ENCODE peak calls at places on chromosomes 4 and X, in five cellular contexts. V is PC-3, S is pancreas, W is astrocyte of the cerebellum, Y is progenitor cell of endocrine pancreas. P is an unnamed sample.

GRCh38 chr4:68535976-68536375 is 40.1 kb downstream of the UGT2B17 start:
- DNase-seq in V (no peak), S (no peak), W (no peak), Y (no peak), P (no peak)

GRCh38 chr4:123505457-123506310 is 109.1 kb downstream of the SPRY1 start:
- DNase-seq in V (peak; percentile 41), S (peak; percentile 50), W (peak; percentile 59), Y (peak; percentile 75), P (no peak)

GRCh38 chrX:56232221-56233082 is at the start of gene KLF8:
- DNase-seq in V (no peak), S (peak; percentile 21), W (no peak), Y (no peak), P (no peak)

GRCh38 chrX:39047174-39047573 is 245.9 kb downstream of the MID1IP1 start:
- DNase-seq in V (no peak), S (no peak), W (no peak), Y (no peak), P (no peak)

GRCh38 chr4:8279321-8280157 is 10.0 kb downstream of the HTRA3 start:
- DNase-seq in V (no peak), S (no peak), W (no peak), Y (no peak), P (no peak)

GRCh38 chr4:91325495-91325894 is 978.3 kb upstream of the GRID2 start:
- DNase-seq in V (peak; percentile 59), S (peak; percentile 19), W (peak; percentile 81), Y (no peak), P (no peak)

GRCh38 chr4:86847576-86847975 is 1.6 kb downstream of the SLC10A6 start:
- DNase-seq in V (peak; percentile 34), S (no peak), W (no peak), Y (no peak), P (no peak)

GRCh38 chrX:72273718-72274117 is 3.3 kb downstream of the RPS4X start:
- DNase-seq in V (no peak), S (no peak), W (no peak), Y (no peak), P (no peak)

GRCh38 chr4:24211821-24212220 is 322.0 kb upstream of the PPARGC1A start:
- DNase-seq in V (no peak), S (no peak), W (peak; percentile 5), Y (no peak), P (peak; percentile 41)

GRCh38 chr4:152419809-152420208 is 116.1 kb downstream of the FBXW7 start:
- DNase-seq in V (no peak), S (no peak), W (no peak), Y (no peak), P (no peak)

GRCh38 chrX:13091111-13091765 is 46.8 kb upstream of the FAM9C start:
- DNase-seq in V (no peak), S (no peak), W (no peak), Y (no peak), P (no peak)

GRCh38 chr4:85368932-85369331 is 106.0 kb upstream of the ARHGAP24 start:
- DNase-seq in V (no peak), S (no peak), W (no peak), Y (no peak), P (no peak)

GRCh38 chrX:13759152-13759718 is 24.7 kb downstream of the OFD1 start:
- DNase-seq in V (no peak), S (no peak), W (no peak), Y (no peak), P (no peak)

GRCh38 chr4:168177546-168178149 is 85.3 kb downstream of the ANXA10 start:
- DNase-seq in V (no peak), S (peak; percentile 66), W (no peak), Y (no peak), P (no peak)

GRCh38 chrX:44873415-44874270 is 655 bp downstream of the KDM6A start:
- DNase-seq in V (peak; percentile 29), S (peak; percentile 36), W (no peak), Y (peak; percentile 13), P (no peak)

GRCh38 chrX:37684918-37685317 is 673 bp upstream of the XK start:
- DNase-seq in V (peak; percentile 18), S (no peak), W (no peak), Y (no peak), P (no peak)

GRCh38 chr4:104490096-104490769 is 4.5 kb downstream of the CXXC4 start:
- DNase-seq in V (no peak), S (peak; percentile 24), W (no peak), Y (no peak), P (no peak)

GRCh38 chr4:54586343-54586953 is 71.3 kb upstream of the KIT start:
- DNase-seq in V (peak; percentile 79), S (no peak), W (peak; percentile 26), Y (no peak), P (peak; percentile 71)

GRCh38 chr4:94507708-94508107 is 56.0 kb downstream of the PDLIM5 start:
- DNase-seq in V (peak; percentile 78), S (peak; percentile 9), W (no peak), Y (no peak), P (peak; percentile 84)

GRCh38 chr4:165301833-165302232 is 25.6 kb upstream of the MSMO1 start:
- DNase-seq in V (no peak), S (no peak), W (peak; percentile 4), Y (no peak), P (no peak)

GRCh38 chrX:2607113-2607512 is 84.0 kb upstream of the CD99 start:
- DNase-seq in V (no peak), S (no peak), W (no peak), Y (no peak), P (no peak)

GRCh38 chr4:115365185-115365584 is 251.8 kb upstream of the NDST4 start:
- DNase-seq in V (no peak), S (no peak), W (no peak), Y (no peak), P (no peak)

GRCh38 chr4:44056721-44057151 is 391.9 kb downstream of the KCTD8 start:
- DNase-seq in V (no peak), S (no peak), W (no peak), Y (no peak), P (no peak)

GRCh38 chrX:130196453-130196852 is 24.7 kb downstream of the RAB33A start:
- DNase-seq in V (no peak), S (no peak), W (no peak), Y (no peak), P (no peak)

GRCh38 chrX:23079347-23079746 is 79.6 kb downstream of the DDX53 start:
- DNase-seq in V (no peak), S (no peak), W (no peak), Y (no peak), P (no peak)

GRCh38 chr4:168496834-168497233 is at the start of gene PALLD:
- DNase-seq in V (no peak), S (no peak), W (peak; percentile 18), Y (no peak), P (no peak)

GRCh38 chr4:156291317-156291716 is 337.7 kb upstream of the CTSO start:
- DNase-seq in V (peak; percentile 65), S (no peak), W (no peak), Y (no peak), P (peak; percentile 24)

DNA sequence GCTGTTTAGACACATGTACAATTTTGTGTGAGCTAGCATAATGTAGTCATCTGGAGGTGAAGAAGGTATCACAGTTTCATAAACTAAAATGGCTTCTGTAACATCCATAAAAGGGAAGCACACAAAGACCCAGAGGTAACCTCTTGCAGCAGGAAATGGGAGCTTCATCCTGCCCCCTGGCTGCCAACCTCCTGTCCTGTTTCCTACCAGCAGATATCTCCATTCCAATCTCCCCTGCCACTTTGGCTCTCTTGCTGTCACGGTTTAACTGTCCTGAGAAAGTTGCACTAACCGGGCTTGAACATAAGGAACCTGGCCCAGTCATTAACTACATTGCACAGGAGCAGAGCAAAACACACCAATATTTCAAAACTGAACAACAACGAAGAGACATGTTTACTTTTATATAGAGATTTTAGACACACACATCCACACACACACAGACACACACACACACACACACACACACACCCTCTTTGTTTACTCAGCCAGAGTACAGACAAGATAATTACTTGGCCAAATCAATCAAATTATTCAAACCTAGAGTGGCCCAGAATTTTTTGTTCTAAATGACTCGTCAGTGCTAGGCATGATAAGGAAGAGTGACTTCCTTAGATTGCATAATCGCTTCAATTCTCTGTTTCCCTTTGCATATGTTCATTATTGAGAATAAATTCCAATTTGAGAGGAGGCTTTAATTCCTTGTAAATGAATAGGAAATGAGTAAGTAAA is 24.2 kb downstream of the MID2 start:
- DNase-seq in V (peak; percentile 25), S (no peak), W (no peak), Y (no peak), P (no peak)
- TF ChIP-seq CTCF in V (peak; percentile 33), S (no peak), W (no peak), Y (no peak), P (no peak)

DNA sequence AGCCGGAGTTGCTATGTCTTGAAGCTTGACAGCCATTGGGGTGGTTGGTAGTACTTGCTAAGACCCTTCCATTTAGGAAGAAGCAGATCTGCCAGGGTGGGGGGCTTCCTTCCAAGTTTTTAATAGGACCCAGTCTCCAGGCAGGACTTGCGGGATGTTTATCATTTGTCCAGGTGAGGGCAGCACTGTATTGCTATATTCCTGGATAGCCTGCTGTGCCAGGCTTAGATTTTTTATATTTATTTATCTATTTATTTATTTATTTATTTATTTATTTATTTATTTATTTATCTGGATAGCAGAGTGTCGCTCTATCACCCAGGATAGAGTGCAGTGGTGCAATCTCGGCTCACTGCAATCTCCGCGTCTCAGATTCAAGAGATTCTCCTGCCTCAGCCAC is 87.4 kb upstream of the CT45A1 start:
- DNase-seq in V (peak; percentile 39), S (no peak), W (no peak), Y (no peak), P (no peak)
- TF ChIP-seq CTCF in V (peak; percentile 37), S (no peak), W (no peak), Y (peak; percentile 30), P (peak; percentile 22)

DNA sequence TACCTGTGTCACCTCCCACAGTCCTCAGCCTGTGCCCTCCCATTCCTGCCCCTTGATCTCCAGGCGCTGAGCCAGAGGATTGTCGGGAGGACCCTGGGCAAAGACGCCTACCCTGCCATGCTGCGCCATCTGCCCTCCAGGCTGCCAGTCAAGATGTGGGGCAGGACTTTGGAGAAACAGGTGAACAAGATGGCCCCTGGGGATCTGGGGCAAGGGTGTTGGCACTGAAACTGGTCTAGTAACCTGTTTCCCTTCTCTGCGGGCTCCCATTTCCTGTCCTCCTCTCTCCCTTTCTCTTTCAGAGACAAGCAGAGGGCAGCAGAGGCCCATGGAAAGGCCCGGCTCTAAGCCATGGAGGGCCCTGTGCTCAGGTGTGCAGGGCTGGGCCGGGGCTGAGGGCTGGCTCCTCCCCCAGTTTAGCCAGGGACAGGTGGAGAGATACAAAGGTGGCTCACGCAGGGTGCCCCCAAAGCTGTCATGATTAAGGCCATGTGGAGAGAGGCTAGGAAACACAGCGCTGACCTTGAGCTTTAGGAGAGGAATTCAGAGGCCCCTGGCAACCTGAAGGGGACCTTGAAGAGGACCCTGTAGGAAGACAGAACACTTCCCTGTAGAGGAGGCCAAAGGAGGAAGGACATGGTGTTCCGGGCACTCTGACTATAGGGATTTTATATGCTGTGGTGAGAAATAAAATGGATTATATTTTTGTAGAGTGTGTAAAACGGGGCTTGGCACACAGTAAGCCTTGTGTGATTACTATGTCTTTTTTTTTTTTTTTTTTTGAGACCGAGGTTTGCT is at the start of gene GLOD5:
- DNase-seq in V (peak; percentile 88), S (peak; percentile 67), W (no peak), Y (peak; percentile 23), P (no peak)
- TF ChIP-seq CTCF in V (peak; percentile 72), S (no peak), W (no peak), Y (peak; percentile 54), P (peak; percentile 33)

DNA sequence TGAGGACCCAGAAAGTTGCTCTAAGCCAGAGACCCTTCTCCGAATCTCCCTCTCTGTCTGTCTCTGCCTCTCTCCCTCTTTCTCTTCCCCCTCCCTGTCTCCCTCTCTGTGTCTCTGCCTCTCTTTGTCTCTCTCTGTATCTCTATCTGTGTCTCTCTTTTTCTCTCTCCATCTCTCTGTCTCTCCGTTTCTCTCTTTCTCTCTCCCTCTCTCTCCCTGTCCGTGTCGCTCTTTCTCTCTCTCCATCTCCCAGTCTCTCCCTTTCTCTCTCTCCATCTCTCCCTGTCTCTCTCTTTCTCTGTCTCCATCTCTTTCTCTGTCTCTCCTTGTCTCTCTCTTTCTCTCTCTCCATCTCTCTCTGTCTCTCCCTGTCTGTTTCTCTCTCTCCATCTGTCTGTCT is 2.6 kb upstream of the SHOX start:
- DNase-seq in V (no peak), S (no peak), W (no peak), Y (no peak), P (no peak)
- TF ChIP-seq CTCF in V (no peak), S (no peak), W (no peak), Y (no peak), P (no peak)